ENCODE peak calls at places on chromosome 1, in six cellular contexts. A is pancreas, C is T-cell, H is T-helper 2 cell, Z is C1 segment of cervical spinal cord, Q is WTC11. B is an unnamed sample.

GRCh38 chr1:183845681-183846080 is 40.8 kb downstream of the RGL1 start:
- DNase-seq in H (no peak), C (no peak), Q (no peak), Z (no peak), A (no peak), B (no peak)

GRCh38 chr1:147252540-147252939 is 10.1 kb downstream of the CHD1L start:
- DNase-seq in C (no peak), Q (no peak), Z (no peak), A (no peak), H (no peak), B (no peak)

GRCh38 chr1:247077234-247077633 is 1.4 kb downstream of the ZNF670 start:
- DNase-seq in Q (no peak), H (no peak), C (no peak), Z (no peak), A (no peak), B (no peak)

GRCh38 chr1:45012639-45013278 is 705 bp downstream of the UROD start:
- DNase-seq in A (peak), Q (peak), Z (peak), H (no peak), C (no peak), B (no peak)

GRCh38 chr1:109793089-109793485 is 29.4 kb upstream of the EPS8L3 start:
- DNase-seq in H (no peak), Q (no peak), C (no peak), A (no peak), Z (no peak), B (no peak)

GRCh38 chr1:204363335-204364114 is 3.8 kb upstream of the PLEKHA6 start:
- DNase-seq in A (peak), C (peak), Q (peak), Z (peak), H (peak), B (peak)

GRCh38 chr1:58763214-58763613 is 20.6 kb downstream of the JUN start:
- DNase-seq in C (no peak), Z (no peak), H (no peak), Q (no peak), A (no peak), B (no peak)

GRCh38 chr1:49435291-49435690 is 588.5 kb downstream of the AGBL4 start:
- DNase-seq in H (no peak), Q (no peak), C (no peak), A (no peak), Z (no peak), B (no peak)

GRCh38 chr1:2208309-2209239 is 14.0 kb upstream of the FAAP20 start:
- DNase-seq in Q (no peak), C (no peak), Z (no peak), H (no peak), A (peak), B (no peak)

GRCh38 chr1:78716186-78716585 is 66.6 kb downstream of the IFI44 start:
- DNase-seq in H (no peak), C (no peak), A (no peak), Q (no peak), Z (no peak), B (no peak)

B was measured in immature natural killer cell.